ENCODE peak calls at places on chromosomes 7 and 10, in four cellular contexts. D, M, R and K are unnamed samples.

GRCh38 chr7:4519819-4520520 is 162.1 kb upstream of the FOXK1 start:
- DNase-seq in D (no peak), R (no peak), M (no peak), K (no peak)

GRCh38 chr10:94016727-94017714 is 23.3 kb downstream of the PLCE1 start:
- DNase-seq in D (no peak), M (peak), R (no peak), K (no peak)

GRCh38 chr7:1027285-1028043 is 16.9 kb upstream of the GPR146 start:
- DNase-seq in R (peak), D (no peak), M (peak), K (no peak)

GRCh38 chr7:35712563-35713226 is 17.8 kb upstream of the HERPUD2 start:
- DNase-seq in D (no peak), R (no peak), M (no peak), K (no peak)

GRCh38 chr7:157168571-157168970 is 29.8 kb downstream of the UBE3C start:
- DNase-seq in D (no peak), M (no peak), R (no peak), K (no peak)

GRCh38 chr10:29409241-29410051 is 120.6 kb downstream of the LYZL1 start:
- DNase-seq in R (peak), M (peak), D (peak), K (peak)

GRCh38 chr10:133393401-133394063 is 425 bp upstream of the MTG1 start:
- DNase-seq in R (no peak), M (no peak), D (no peak), K (peak)

GRCh38 chr7:90391488-90391887 is 11.8 kb upstream of the CLDN12 start:
- DNase-seq in M (no peak), D (no peak), R (no peak), K (no peak)

GRCh38 chr10:116271593-116272496 is 1.2 kb downstream of the GFRA1 start:
- DNase-seq in M (no peak), R (peak), D (no peak), K (no peak)

GRCh38 chr10:43233601-43234430 is 33.0 kb downstream of the RASGEF1A start:
- DNase-seq in D (no peak), R (peak), M (no peak), K (peak)

GRCh38 chr7:3399858-3400257 is 98.8 kb downstream of the SDK1 start:
- DNase-seq in D (no peak), R (no peak), M (peak), K (no peak)

GRCh38 chr7:46054290-46054689 is 133.2 kb upstream of the IGFBP3 start:
- DNase-seq in M (peak), D (no peak), R (no peak), K (no peak)

GRCh38 chr7:41886257-41886905 is 183.5 kb upstream of the INHBA start:
- DNase-seq in D (peak), M (peak), R (peak), K (peak)

GRCh38 chr10:117666965-117667364 is 124.4 kb downstream of the EMX2 start:
- DNase-seq in R (no peak), M (no peak), D (no peak), K (peak)

GRCh38 chr7:139242741-139243281 is 11.8 kb downstream of the UBN2 start:
- DNase-seq in R (no peak), M (peak), D (no peak), K (no peak)

GRCh38 chr7:114502454-114503254 is 88.0 kb downstream of the FOXP2 start:
- DNase-seq in D (no peak), R (no peak), M (peak), K (no peak)

GRCh38 chr7:122987463-122987862 is 8.0 kb downstream of the TAS2R16 start:
- DNase-seq in R (no peak), M (no peak), D (no peak), K (no peak)